ENCODE peak calls at places on chromosomes 1 and 21, in ten cellular contexts. L is lower lobe of right lung, O is cardiac muscle cell, Y is uterus, N is fibroblast of lung, T is heart left ventricle, V is MM.1S, I is psoas muscle, K is HCT116, H is spleen. R is an unnamed sample. For H3K36me3, H3K4me1 and H3K27me3, the result is how much of the 10 kb centered on the place peaks cover.

GRCh38 chr1:170487503-170487902 is 44.5 kb upstream of the GORAB start:
- DNase-seq in N (no peak), T (no peak), O (no peak), H (no peak), K (no peak), Y (no peak), V (no peak), I (no peak), L (no peak), R (no peak)

GRCh38 chr1:97143236-97143882 is 421.8 kb downstream of the PTBP2 start:
- DNase-seq in H (no peak), N (peak), K (no peak), V (no peak), Y (no peak), O (no peak), T (no peak), I (no peak), L (no peak), R (no peak)

GRCh38 chr1:6121651-6122370 is 58.3 kb downstream of the CHD5 start:
- DNase-seq in N (no peak), V (no peak), Y (no peak), H (peak), L (peak), K (no peak), O (no peak), T (peak), I (no peak), R (no peak)

GRCh38 chr1:219308367-219308766 is 134.7 kb downstream of the LYPLAL1 start:
- DNase-seq in K (no peak), T (no peak), H (no peak), O (no peak), V (no peak), I (no peak), N (no peak), L (no peak), Y (no peak), R (no peak)

GRCh38 chr1:33390550-33390949 is 40.3 kb downstream of the PHC2 start:
- DNase-seq in V (no peak), N (peak), Y (no peak), O (no peak), K (no peak), L (no peak), H (no peak), I (no peak), T (no peak), R (no peak)

GRCh38 chr1:160836981-160837557 is 25.6 kb downstream of the CD244 start:
- DNase-seq in N (no peak), V (peak), K (no peak), I (no peak), O (no peak), T (no peak), Y (no peak), H (no peak), L (no peak), R (no peak)

GRCh38 chr21:37098756-37099155 is 25.7 kb downstream of the TTC3 start:
- DNase-seq in K (no peak), I (no peak), O (no peak), N (no peak), V (no peak), T (no peak), L (no peak), Y (no peak), H (no peak), R (no peak)

GRCh38 chr21:36175771-36176565 is 19.3 kb downstream of the DOP1B start:
- DNase-seq in I (no peak), K (no peak), N (no peak), V (no peak), H (no peak), O (no peak), Y (no peak), T (no peak), L (no peak), R (no peak)

GRCh38 chr1:230332429-230333088 is 93.6 kb downstream of the PGBD5 start:
- DNase-seq in T (no peak), Y (no peak), L (no peak), K (no peak), I (no peak), H (peak), O (no peak), N (peak), V (no peak), R (no peak)

GRCh38 chr1:91075233-91076135 is 53.6 kb upstream of the ZNF644 start:
- DNase-seq in L (no peak), H (no peak), O (no peak), V (no peak), Y (no peak), K (no peak), N (no peak), T (no peak), I (no peak), R (no peak)

GRCh38 chr1:232872738-232873137 is 67.5 kb downstream of the MAP10 start:
- DNase-seq in I (no peak), V (no peak), H (no peak), T (no peak), L (no peak), Y (no peak), N (no peak), K (no peak), O (no peak), R (no peak)

GRCh38 chr1:117838911-117839310 is 90.5 kb downstream of the GDAP2 start:
- DNase-seq in N (peak), Y (no peak), V (no peak), I (no peak), T (no peak), O (no peak), K (no peak), H (no peak), L (no peak), R (no peak)

GRCh38 chr1:198340139-198340538 is 183.3 kb downstream of the NEK7 start:
- DNase-seq in K (no peak), V (no peak), H (no peak), T (no peak), Y (no peak), O (no peak), I (no peak), N (no peak), L (no peak), R (no peak)

GRCh38 chr21:25421327-25422028 is 185.8 kb downstream of the MRPL39 start:
- DNase-seq in V (peak), L (no peak), Y (no peak), T (no peak), K (no peak), I (no peak), O (peak), H (no peak), N (peak), R (peak)

GRCh38 chr21:32423320-32423719 is 10.8 kb downstream of the EVA1C start:
- DNase-seq in Y (no peak), L (no peak), K (no peak), N (peak), I (no peak), V (no peak), T (no peak), H (no peak), O (no peak), R (no peak)

GRCh38 chr1:238628130-238628529 is 737.4 kb upstream of the ZP4 start:
- DNase-seq in N (peak), K (no peak), L (no peak), Y (no peak), V (no peak), T (no peak), O (no peak), H (no peak), I (no peak), R (no peak)

GRCh38 chr21:28867401-28867800 is 125.3 kb downstream of the LTN1 start:
- DNase-seq in N (peak), V (no peak), O (no peak), L (no peak), H (no peak), T (no peak), K (no peak), Y (no peak), I (no peak), R (no peak)

GRCh38 chr1:29975036-29975694 is 738.8 kb downstream of the PTPRU start:
- DNase-seq in Y (no peak), K (no peak), O (peak), V (no peak), I (no peak), T (no peak), L (no peak), H (no peak), N (peak), R (no peak)

GRCh38 chr1:51768971-51769601 is 109.4 kb downstream of the NRDC start:
- DNase-seq in V (peak), I (no peak), L (no peak), N (peak), H (no peak), T (no peak), O (peak), Y (no peak), K (peak), R (peak)

GRCh38 chr1:52142220-52143153 is 598 bp downstream of the ZFYVE9 start:
- DNase-seq in H (peak), T (peak), V (peak), I (peak), K (no peak), L (peak), Y (peak), O (peak), N (peak), R (peak)

DNA sequence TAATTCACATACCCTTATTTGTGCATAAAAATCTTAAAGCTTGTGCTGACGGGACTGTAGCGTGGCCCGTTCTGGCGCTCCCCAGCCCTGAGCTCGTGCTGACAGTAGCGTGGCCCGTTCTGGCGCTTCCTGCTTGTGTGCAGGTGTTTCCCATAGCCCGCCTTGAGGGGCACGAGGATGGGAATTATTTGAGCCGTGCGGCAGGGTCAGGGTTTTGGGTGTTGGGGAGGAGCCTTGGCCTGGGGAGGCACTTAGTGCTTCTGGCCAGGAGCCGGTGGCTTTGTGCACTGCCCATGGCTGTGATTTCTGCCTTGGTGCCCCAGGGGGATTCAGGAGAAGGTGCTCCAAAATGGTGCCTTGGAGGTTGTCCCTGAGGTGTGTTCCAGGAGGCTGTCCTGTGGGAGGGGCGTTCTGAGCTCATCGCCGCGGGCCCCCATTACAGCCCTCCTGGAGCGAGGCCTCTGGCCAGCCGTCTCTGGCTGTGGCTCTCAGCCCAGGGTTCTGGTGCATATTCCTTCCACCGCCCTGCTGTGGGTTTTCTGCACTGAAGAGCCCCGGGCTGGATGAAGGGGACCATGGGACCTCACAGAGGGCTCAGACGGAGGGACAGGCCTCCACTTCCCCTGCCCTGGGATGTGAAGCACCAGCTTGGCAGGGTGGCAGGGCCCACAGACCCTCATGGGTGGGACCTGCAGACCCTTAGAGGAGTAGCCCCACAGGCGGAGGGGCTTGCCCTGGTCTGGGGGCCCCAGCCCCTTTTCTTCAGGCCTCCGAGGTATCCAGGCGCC is 6.6 kb downstream of the SLX9 start:
- DNase-seq in Y (peak), O (no peak), I (peak), L (peak), H (peak), K (no peak), T (no peak), N (no peak), V (no peak), R (no peak)
- H3K36me3 ChIP-seq in Y (under half), O (under half), I (under half), L (under half), H (under half), K (under half), T (under half), N (under half), V (under half), R (under half)

DNA sequence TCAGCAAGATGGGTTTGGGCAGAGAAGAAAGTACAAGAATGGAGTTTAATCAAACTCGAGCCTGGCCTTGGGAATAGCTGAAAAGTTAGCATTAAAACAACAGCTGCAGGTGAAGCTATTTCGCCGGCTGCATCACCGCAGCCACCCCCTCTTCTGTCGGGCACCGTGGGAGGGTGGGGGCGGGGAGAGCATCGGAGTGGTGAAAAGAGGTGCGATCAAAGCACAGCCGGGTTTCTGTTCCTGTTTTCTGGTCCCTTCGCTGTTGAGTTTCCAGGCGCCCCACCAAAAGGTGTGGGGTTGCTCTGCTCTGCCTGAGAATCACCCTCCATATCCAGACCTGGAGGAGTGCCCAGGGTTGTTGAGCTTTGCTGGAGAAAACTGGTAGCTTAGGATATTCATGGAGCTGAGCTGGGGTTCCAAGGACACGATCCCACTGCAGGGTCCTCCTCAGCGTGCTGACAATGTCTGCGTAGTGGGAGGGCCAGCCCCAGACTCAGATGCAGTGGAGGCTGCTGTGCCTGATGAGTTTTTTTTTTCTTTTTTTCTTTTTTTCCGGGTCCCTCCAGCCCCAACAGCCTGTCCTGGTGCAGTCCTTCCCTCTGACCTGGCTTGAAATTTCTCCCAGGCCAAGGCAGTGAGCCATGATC is 127.5 kb upstream of the C1orf174 start:
- DNase-seq in H (peak), O (no peak), K (no peak), T (no peak), I (no peak), V (peak), L (no peak), Y (no peak), N (no peak), R (no peak)
- H3K4me1 ChIP-seq in H (under half), O (under half), K (under half), T (under half), I (under half), V (under half), L (under half), Y (under half), N (under half), R (under half)

GRCh38 chr1:44406761-44407429 is 1.8 kb downstream of the RNF220 start:
- DNase-seq in T (no peak), I (no peak), Y (no peak), O (peak), V (no peak), L (no peak), H (peak), K (no peak), N (no peak), R (no peak)
- H3K27me3 ChIP-seq in T (half or more), I (half or more), Y (under half), O (half or more), V (half or more), L (half or more), H (half or more), K (under half), N (half or more), R (half or more)

DNA sequence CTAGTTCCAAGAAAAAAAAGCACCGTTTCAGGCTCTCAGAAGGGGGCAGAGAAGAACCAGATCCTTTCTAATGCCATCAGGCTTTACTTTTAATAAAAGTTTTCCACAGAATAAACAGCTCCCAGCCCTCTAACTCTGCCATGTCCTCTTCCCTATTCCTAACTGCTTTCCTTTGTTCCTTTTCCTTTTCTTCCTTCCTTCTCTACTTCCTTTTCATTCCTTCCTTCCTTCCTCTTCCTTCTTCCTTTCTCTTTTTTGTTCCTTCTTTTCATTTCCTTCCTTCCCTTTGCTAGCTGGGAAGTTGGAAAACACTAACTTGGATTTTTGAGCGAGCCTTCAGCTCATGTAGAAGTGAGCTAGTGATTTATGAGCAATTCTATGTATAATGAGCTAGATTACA is 46.2 kb downstream of the KDM5B start:
- DNase-seq in I (no peak), T (no peak), N (no peak), H (no peak), V (no peak), K (no peak), L (no peak), Y (no peak), O (no peak), R (no peak)
- H3K36me3 ChIP-seq in I (under half), T (half or more), N (under half), H (half or more), V (under half), K (under half), L (half or more), Y (under half), O (half or more), R (half or more)

R was measured in CD4-positive, CD25-positive, alpha-beta regulatory T cell.